ENCODE peak calls at places on chromosomes 16 and 17, in ten cellular contexts. U, S, G, V, M, P, N, Y, L and E are unnamed samples.

GRCh38 chr16:57643166-57643813 is 14.9 kb downstream of the ADGRG1 start:
- DNase-seq in G (no peak), Y (no peak), L (no peak), N (no peak), P (peak; percentile 6), U (no peak), M (no peak), S (no peak), V (no peak), E (no peak)

GRCh38 chr17:49061524-49061943 is 64.3 kb downstream of the IGF2BP1 start:
- DNase-seq in S (peak; percentile 13), N (no peak), V (no peak), M (no peak), Y (no peak), P (peak; percentile 34), G (no peak), U (no peak), L (no peak), E (no peak)

GRCh38 chr16:85463228-85463611 is 149.9 kb upstream of the GSE1 start:
- DNase-seq in G (no peak), V (no peak), L (no peak), M (no peak), N (no peak), Y (no peak), P (no peak), S (no peak), U (no peak), E (no peak)

GRCh38 chr16:48445782-48446533 is 60.7 kb upstream of the SIAH1 start:
- DNase-seq in M (no peak), Y (no peak), U (no peak), N (no peak), P (no peak), L (no peak), V (no peak), G (no peak), S (no peak), E (no peak)

GRCh38 chr17:62968445-62968923 is 2.4 kb downstream of the TANC2 start:
- DNase-seq in N (no peak), U (peak; percentile 81), S (peak; percentile 91), G (peak; percentile 29), M (no peak), Y (peak; percentile 98), P (peak; percentile 87), L (peak; percentile 29), V (peak; percentile 37), E (peak; percentile 96)

GRCh38 chr16:69302301-69302700 is 8.8 kb upstream of the VPS4A start:
- DNase-seq in L (no peak), S (no peak), G (no peak), Y (no peak), P (no peak), V (no peak), N (no peak), U (no peak), M (no peak), E (no peak)

GRCh38 chr17:72305472-72305871 is 184.7 kb downstream of the SOX9 start:
- DNase-seq in N (no peak), M (no peak), L (no peak), V (no peak), S (no peak), G (no peak), U (peak; percentile 17), P (no peak), Y (no peak), E (no peak)

GRCh38 chr16:67915831-67916723 is 15.6 kb downstream of the CTRL start:
- DNase-seq in S (no peak), P (no peak), V (peak; percentile 81), L (no peak), Y (no peak), G (no peak), M (peak; percentile 77), U (no peak), N (no peak), E (no peak)

GRCh38 chr16:30488764-30489595 is 16.4 kb downstream of the ITGAL start:
- DNase-seq in G (peak; percentile 34), U (no peak), L (no peak), M (no peak), P (no peak), Y (no peak), N (peak; percentile 51), V (no peak), S (peak; percentile 13), E (no peak)

GRCh38 chr17:28849281-28849680 is 5.5 kb upstream of the ERAL1 start:
- DNase-seq in S (no peak), M (no peak), Y (no peak), L (no peak), N (peak; percentile 10), P (no peak), G (no peak), U (no peak), V (no peak), E (no peak)

GRCh38 chr17:39064374-39064773 is 87.1 kb downstream of the PLXDC1 start:
- DNase-seq in G (no peak), V (no peak), Y (no peak), L (no peak), S (peak; percentile 35), M (no peak), N (no peak), U (no peak), P (peak; percentile 54), E (peak; percentile 25)

DNA sequence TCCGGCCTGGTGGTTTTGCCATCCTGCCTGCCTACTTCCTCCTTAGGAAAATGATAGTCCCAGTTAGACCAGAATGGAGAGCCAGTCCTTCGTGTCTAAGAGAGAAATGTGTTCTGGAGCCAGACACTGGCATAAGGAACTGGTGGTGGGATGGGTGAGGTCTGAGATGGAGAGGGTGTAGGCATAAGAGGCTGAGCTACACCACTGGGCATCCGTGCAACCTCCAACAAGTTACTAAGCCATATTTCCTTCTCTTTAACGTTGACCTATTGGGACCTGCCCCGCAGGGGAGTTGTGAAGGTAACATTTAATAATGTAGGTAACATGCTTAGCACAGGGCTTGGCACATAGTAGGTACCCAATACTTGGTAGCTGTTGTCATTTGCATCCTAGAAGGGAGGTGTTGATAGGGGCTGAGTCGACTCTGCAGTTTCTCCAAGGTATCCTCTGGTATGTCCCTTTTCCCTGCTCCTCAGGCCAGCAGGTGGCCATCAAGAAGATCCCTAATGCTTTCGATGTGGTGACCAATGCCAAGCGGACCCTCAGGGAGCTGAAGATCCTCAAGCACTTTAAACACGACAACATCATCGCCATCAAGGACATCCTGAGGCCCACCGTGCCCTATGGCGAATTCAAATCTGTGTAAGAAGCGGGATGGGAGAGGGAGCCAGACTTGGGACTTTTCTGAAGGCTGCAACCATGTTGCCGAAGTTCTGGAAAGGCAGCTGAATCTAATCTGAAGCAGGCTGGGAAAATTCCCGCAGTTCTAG is 1.2 kb downstream of the MAPK7 start:
- DNase-seq in M (no peak), L (peak; percentile 17), V (no peak), S (no peak), G (no peak), U (no peak), N (no peak), P (no peak), Y (no peak), E (no peak)
- TF ChIP-seq CTCF in M (no peak), L (no peak), V (no peak), S (no peak), G (no peak), U (no peak), N (no peak), P (peak; percentile 11), Y (no peak), E (no peak)

DNA sequence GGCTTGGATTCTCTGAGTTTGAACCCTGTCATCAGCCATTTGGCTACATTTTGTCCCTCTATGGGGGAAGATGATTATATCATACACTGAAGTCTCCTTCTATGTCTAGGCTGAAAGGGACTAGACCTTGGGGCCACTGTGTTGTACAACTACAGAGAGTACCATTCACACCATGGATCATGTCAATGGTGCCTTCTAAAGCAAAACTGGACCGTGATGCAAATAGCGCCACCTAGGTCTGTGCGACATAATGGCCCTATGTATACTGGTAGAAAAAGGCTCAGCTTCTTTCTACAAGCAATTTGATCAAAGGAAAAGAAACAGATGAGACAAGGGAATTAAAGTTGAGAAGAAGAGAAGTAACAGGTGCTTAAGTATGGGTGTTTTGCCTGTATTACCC is 100.7 kb downstream of the LYRM1 start:
- DNase-seq in M (no peak), G (peak; percentile 64), U (peak; percentile 37), N (no peak), L (no peak), S (peak; percentile 30), Y (peak; percentile 18), P (peak; percentile 8), V (no peak), E (no peak)
- TF ChIP-seq CTCF in M (no peak), G (no peak), U (peak; percentile 51), N (peak; percentile 43), L (no peak), S (peak; percentile 53), Y (peak; percentile 37), P (peak; percentile 63), V (no peak), E (peak; percentile 16)

DNA sequence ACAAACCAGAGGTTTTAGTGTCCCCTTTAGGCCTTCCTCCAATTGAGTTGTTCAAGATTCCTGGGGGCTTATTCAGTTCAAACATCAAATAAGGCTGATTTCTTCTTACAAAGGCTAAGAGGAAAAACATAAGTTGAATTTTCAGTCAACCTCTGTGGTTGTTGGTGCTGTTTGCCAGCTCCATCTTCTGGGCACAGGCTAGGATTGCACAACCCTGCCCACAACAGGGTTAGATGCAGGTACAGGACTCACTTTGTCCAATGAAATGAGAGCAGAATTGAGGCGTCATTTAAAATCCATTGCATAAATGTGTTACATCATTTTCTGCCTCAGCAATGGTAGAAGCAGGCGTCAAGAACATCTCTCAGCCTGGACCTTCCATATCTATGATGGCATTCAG is 173.3 kb downstream of the PMP22 start:
- DNase-seq in G (peak; percentile 25), P (no peak), L (no peak), V (no peak), S (peak; percentile 31), N (no peak), M (no peak), U (no peak), Y (no peak), E (peak; percentile 21)
- TF ChIP-seq CTCF in G (no peak), P (peak; percentile 25), L (no peak), V (no peak), S (peak; percentile 41), N (no peak), M (no peak), U (no peak), Y (peak; percentile 23), E (peak; percentile 22)

GRCh38 chr16:23712976-23713375 is at the start of gene ERN2:
- DNase-seq in N (no peak), P (no peak), U (no peak), M (no peak), Y (no peak), V (peak; percentile 68), G (peak; percentile 73), L (no peak), S (no peak), E (no peak)

GRCh38 chr16:23709536-23709935 is 3.5 kb downstream of the ERN2 start:
- DNase-seq in P (no peak), L (no peak), Y (no peak), M (no peak), S (no peak), G (no peak), U (no peak), V (no peak), N (no peak), E (no peak)

GRCh38 chr16:23711785-23712184 is 1.2 kb downstream of the ERN2 start:
- DNase-seq in Y (no peak), S (no peak), G (no peak), U (no peak), M (no peak), V (peak; percentile 79), N (no peak), L (no peak), P (no peak), E (no peak)

GRCh38 chr16:23710504-23710903 is 2.5 kb downstream of the ERN2 start:
- DNase-seq in L (no peak), S (no peak), V (no peak), U (no peak), N (no peak), Y (no peak), G (no peak), P (no peak), M (no peak), E (no peak)

GRCh38 chr16:23710008-23710407 is 3.0 kb downstream of the ERN2 start:
- DNase-seq in L (no peak), G (no peak), Y (no peak), S (no peak), V (no peak), U (no peak), N (no peak), P (no peak), M (no peak), E (no peak)
- TF ChIP-seq CTCF in L (no peak), G (no peak), Y (no peak), S (no peak), V (no peak), U (no peak), N (no peak), P (no peak), M (no peak), E (no peak)